ENCODE peak calls at places on chromosomes 6 and 20, in nine cellular contexts. T is progenitor cell of endocrine pancreas, X is tibial artery, W is cardiac muscle cell, I is AG04450, Y is AG04449, M is choroid plexus epithelial cell, H is HCT116, Q is fibroblast of pulmonary artery. Z is an unnamed sample.

GRCh38 chr6:101401792-101402617 is 8.5 kb downstream of the GRIK2 start:
- DNase-seq in Q (no peak), T (no peak), M (no peak), H (no peak), I (no peak), W (peak; percentile 61), X (no peak), Y (no peak), Z (peak; percentile 46)

GRCh38 chr6:9766240-9766915 is 648.5 kb downstream of the TFAP2A start:
- DNase-seq in T (no peak), X (no peak), W (no peak), I (peak; percentile 24), Q (peak; percentile 65), H (peak; percentile 10), M (peak; percentile 40), Y (peak; percentile 53), Z (no peak)

GRCh38 chr20:35271904-35272303 is 6.0 kb downstream of the MMP24OS start:
- DNase-seq in I (no peak), H (no peak), M (peak; percentile 55), W (no peak), Y (no peak), Q (peak; percentile 44), X (no peak), T (no peak), Z (no peak)

GRCh38 chr6:118553132-118553531 is 5.0 kb downstream of the PLN start:
- DNase-seq in Q (no peak), X (no peak), T (no peak), M (no peak), H (no peak), Y (no peak), I (no peak), W (no peak), Z (no peak)

GRCh38 chr6:165664553-165665383 is 1.7 kb upstream of the PDE10A start:
- DNase-seq in Q (peak; percentile 51), T (no peak), X (no peak), I (no peak), M (peak; percentile 48), Y (no peak), H (no peak), W (no peak), Z (no peak)

GRCh38 chr6:30060634-30060981 is 457 bp upstream of the POLR1H start:
- DNase-seq in H (no peak), Q (peak; percentile 34), M (peak; percentile 44), T (no peak), W (peak; percentile 57), X (peak; percentile 40), Y (no peak), I (no peak), Z (peak; percentile 32)

GRCh38 chr6:45591306-45591705 is 213.6 kb upstream of the SUPT3H start:
- DNase-seq in M (peak; percentile 46), Q (peak; percentile 9), X (no peak), I (no peak), Y (no peak), T (no peak), H (no peak), W (no peak), Z (no peak)

GRCh38 chr20:51021067-51022025 is 1.6 kb downstream of the KCNG1 start:
- DNase-seq in T (no peak), W (peak; percentile 39), H (no peak), Y (no peak), M (peak; percentile 71), Q (peak; percentile 38), X (no peak), I (no peak), Z (no peak)

GRCh38 chr20:24918579-24919566 is 30.2 kb upstream of the CST7 start:
- DNase-seq in I (no peak), M (no peak), W (no peak), X (no peak), Q (no peak), T (no peak), Y (no peak), H (no peak), Z (no peak)

GRCh38 chr6:14810021-14810420 is 435.8 kb upstream of the JARID2 start:
- DNase-seq in X (no peak), H (no peak), W (no peak), Q (no peak), M (no peak), Y (no peak), T (no peak), I (no peak), Z (no peak)

DNA sequence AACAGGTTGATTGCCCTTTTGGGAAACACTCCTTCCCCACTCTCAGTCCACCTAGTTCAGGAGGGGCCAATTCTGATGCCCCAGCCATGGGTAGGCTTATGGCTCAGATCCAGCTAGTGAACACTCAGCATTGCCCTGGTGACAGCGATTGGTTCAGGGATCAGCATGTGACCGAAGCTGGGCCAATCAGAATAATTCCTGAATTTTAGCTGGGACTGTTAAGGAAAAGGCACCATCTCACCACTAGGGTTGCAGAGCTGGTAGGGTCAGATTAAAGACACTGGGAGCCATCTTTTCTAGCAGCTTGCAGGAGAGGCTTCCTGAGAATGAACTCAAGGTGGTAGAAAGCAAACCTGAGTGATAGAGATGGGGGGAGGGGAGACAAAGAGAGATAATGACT is 44.4 kb downstream of the EYA2 start:
- DNase-seq in H (peak; percentile 55), X (no peak), M (peak; percentile 33), T (no peak), I (no peak), Y (no peak), W (no peak), Q (peak; percentile 14), Z (no peak)
- TF ChIP-seq CTCF in H (peak; percentile 54), X (no peak), M (peak; percentile 45), T (peak; percentile 24), I (peak; percentile 25), Y (no peak), W (no peak), Q (peak; percentile 13), Z (peak; percentile 42)

GRCh38 chr6:119717942-119718341 is 368.4 kb upstream of the MAN1A1 start:
- DNase-seq in I (no peak), M (no peak), H (no peak), T (no peak), Q (no peak), W (no peak), Y (no peak), X (no peak), Z (no peak)

GRCh38 chr6:119726086-119726485 is 376.5 kb upstream of the MAN1A1 start:
- DNase-seq in H (no peak), X (no peak), M (no peak), W (no peak), T (no peak), I (no peak), Y (no peak), Q (no peak), Z (no peak)

GRCh38 chr6:119716668-119717270 is 367.2 kb upstream of the MAN1A1 start:
- DNase-seq in W (no peak), Q (no peak), Y (no peak), M (no peak), I (no peak), H (no peak), X (no peak), T (no peak), Z (no peak)

GRCh38 chr6:119720160-119720559 is 370.6 kb upstream of the MAN1A1 start:
- DNase-seq in Y (no peak), W (no peak), Q (peak; percentile 7), T (no peak), M (peak; percentile 10), X (no peak), I (no peak), H (peak; percentile 32), Z (no peak)
- TF ChIP-seq CTCF in Y (peak; percentile 21), W (no peak), Q (peak; percentile 22), T (peak; percentile 38), M (peak; percentile 38), X (no peak), I (peak; percentile 40), H (peak; percentile 57), Z (peak; percentile 56)

GRCh38 chr6:13698715-13699114 is 12.9 kb downstream of the RANBP9 start:
- DNase-seq in M (no peak), Y (no peak), H (no peak), T (no peak), I (no peak), Q (no peak), W (no peak), X (no peak), Z (no peak)

GRCh38 chr6:13700232-13700631 is 11.4 kb downstream of the RANBP9 start:
- DNase-seq in Q (no peak), H (no peak), M (no peak), X (no peak), T (no peak), W (no peak), I (no peak), Y (no peak), Z (no peak)

GRCh38 chr6:13697857-13698256 is 13.8 kb downstream of the RANBP9 start:
- DNase-seq in H (no peak), Q (no peak), I (no peak), W (no peak), X (no peak), Y (no peak), M (no peak), T (no peak), Z (no peak)

GRCh38 chr6:13703496-13703895 is 8.1 kb downstream of the RANBP9 start:
- DNase-seq in Y (no peak), I (no peak), Q (no peak), M (no peak), X (no peak), T (no peak), W (no peak), H (no peak), Z (no peak)

GRCh38 chr6:13702809-13703302 is 8.8 kb downstream of the RANBP9 start:
- DNase-seq in X (no peak), T (no peak), Q (no peak), W (no peak), I (no peak), Y (no peak), H (no peak), M (no peak), Z (no peak)
- TF ChIP-seq CTCF in X (no peak), T (no peak), Q (no peak), W (no peak), I (no peak), Y (no peak), H (no peak), M (no peak), Z (no peak)

GRCh38 chr6:75581231-75581630 is 20.4 kb upstream of the SENP6 start:
- DNase-seq in M (no peak), W (no peak), T (no peak), I (no peak), Y (no peak), H (no peak), X (no peak), Q (no peak), Z (no peak)
- TF ChIP-seq CTCF in M (no peak), W (no peak), T (no peak), I (no peak), Y (no peak), H (no peak), X (no peak), Q (no peak), Z (no peak)

DNA sequence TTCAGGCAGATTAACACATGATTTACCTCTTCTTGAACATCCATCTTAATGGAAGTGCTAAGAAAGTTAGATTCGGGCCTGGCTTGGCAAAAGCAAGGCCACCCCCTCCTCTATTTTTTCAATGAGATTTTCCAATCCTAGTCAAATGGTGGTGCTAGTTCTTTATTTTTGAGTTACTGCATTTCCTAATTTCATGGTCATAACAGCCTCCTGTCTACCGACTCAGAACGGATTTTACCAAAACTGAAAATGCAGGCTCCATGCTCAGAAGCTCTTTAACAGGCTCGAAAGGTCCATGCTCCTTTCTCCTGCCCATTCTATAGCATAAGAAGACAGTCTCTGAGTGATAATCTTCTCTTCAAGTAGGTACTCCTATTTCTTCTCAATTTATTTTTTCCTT is 117.2 kb upstream of the ESR1 start:
- DNase-seq in Q (peak; percentile 12), I (no peak), X (no peak), M (peak; percentile 41), W (no peak), H (no peak), T (no peak), Y (no peak), Z (no peak)
- TF ChIP-seq CTCF in Q (no peak), I (no peak), X (peak; percentile 19), M (peak; percentile 22), W (no peak), H (no peak), T (no peak), Y (no peak), Z (no peak)